ENCODE peak calls at places on chromosomes 2 and 18, in eight cellular contexts. O, Y, I, A, P, M, D and G are unnamed samples.

GRCh38 chr2:222796413-222797103 is 64.3 kb upstream of the ACSL3 start:
- DNase-seq in O (peak; percentile 68), Y (peak; percentile 73), I (no peak), A (peak; percentile 53), P (no peak), M (peak; percentile 77), D (peak; percentile 75), G (no peak)

GRCh38 chr18:63161728-63162195 is 157.8 kb downstream of the BCL2 start:
- DNase-seq in O (peak; percentile 67), Y (no peak), I (peak; percentile 90), A (peak; percentile 93), P (no peak), M (peak; percentile 62), D (no peak), G (no peak)

GRCh38 chr18:54679318-54680149 is 88.5 kb downstream of the DYNAP start:
- DNase-seq in O (peak; percentile 25), Y (no peak), I (no peak), A (peak; percentile 83), P (no peak), M (no peak), D (no peak), G (peak; percentile 18)

GRCh38 chr2:44751754-44752479 is 189.6 kb upstream of the SIX3 start:
- DNase-seq in O (no peak), Y (peak; percentile 75), I (no peak), A (no peak), P (no peak), M (no peak), D (no peak), G (no peak)

GRCh38 chr2:98049991-98050519 is 36.9 kb upstream of the VWA3B start:
- DNase-seq in O (peak; percentile 57), Y (no peak), I (no peak), A (no peak), P (no peak), M (no peak), D (no peak), G (no peak)

GRCh38 chr18:79260510-79260909 is 135.2 kb upstream of the NFATC1 start:
- DNase-seq in O (no peak), Y (no peak), I (no peak), A (no peak), P (no peak), M (no peak), D (no peak), G (no peak)

GRCh38 chr2:137252934-137253333 is 487.6 kb downstream of the THSD7B start:
- DNase-seq in O (no peak), Y (no peak), I (no peak), A (no peak), P (no peak), M (no peak), D (no peak), G (no peak)

GRCh38 chr2:169983506-169983905 is 156.3 kb downstream of the UBR3 start:
- DNase-seq in O (no peak), Y (peak; percentile 50), I (no peak), A (no peak), P (no peak), M (no peak), D (no peak), G (no peak)

GRCh38 chr2:196696423-196697073 is 57.0 kb downstream of the CCDC150 start:
- DNase-seq in O (no peak), Y (no peak), I (peak; percentile 33), A (peak; percentile 84), P (no peak), M (no peak), D (no peak), G (no peak)

GRCh38 chr2:206876176-206876575 is 63.1 kb upstream of the CPO start:
- DNase-seq in O (no peak), Y (peak; percentile 53), I (no peak), A (no peak), P (no peak), M (no peak), D (no peak), G (no peak)

GRCh38 chr2:144671695-144672094 is 151.8 kb upstream of the ZEB2 start:
- DNase-seq in O (no peak), Y (no peak), I (no peak), A (peak; percentile 25), P (no peak), M (no peak), D (no peak), G (no peak)

GRCh38 chr2:169714699-169715098 is 18.9 kb upstream of the KLHL23 start:
- DNase-seq in O (no peak), Y (no peak), I (no peak), A (no peak), P (no peak), M (no peak), D (no peak), G (no peak)

GRCh38 chr2:189157939-189158338 is 21.6 kb downstream of the COL5A2 start:
- DNase-seq in O (no peak), Y (no peak), I (no peak), A (no peak), P (no peak), M (no peak), D (no peak), G (no peak)

GRCh38 chr2:166384774-166385173 is 9.0 kb upstream of the SCN9A start:
- DNase-seq in O (no peak), Y (no peak), I (no peak), A (peak; percentile 52), P (no peak), M (no peak), D (no peak), G (no peak)

GRCh38 chr2:180910831-180911665 is 69.4 kb upstream of the UBE2E3 start:
- DNase-seq in O (no peak), Y (peak; percentile 49), I (no peak), A (peak; percentile 39), P (no peak), M (no peak), D (no peak), G (no peak)

GRCh38 chr2:157935378-157935726 is 59.2 kb upstream of the ACVR1 start:
- DNase-seq in O (no peak), Y (no peak), I (no peak), A (no peak), P (no peak), M (no peak), D (no peak), G (no peak)

GRCh38 chr2:20353597-20353996 is 3.0 kb upstream of the PUM2 start:
- DNase-seq in O (peak; percentile 31), Y (peak; percentile 59), I (no peak), A (no peak), P (no peak), M (no peak), D (no peak), G (no peak)

GRCh38 chr2:150885774-150886386 is 375.8 kb downstream of the RBM43 start:
- DNase-seq in O (no peak), Y (no peak), I (no peak), A (no peak), P (no peak), M (no peak), D (no peak), G (no peak)

GRCh38 chr2:150887926-150888325 is 373.7 kb downstream of the RBM43 start:
- DNase-seq in O (no peak), Y (no peak), I (no peak), A (peak; percentile 2), P (no peak), M (no peak), D (no peak), G (no peak)

GRCh38 chr2:150885236-150885635 is 376.4 kb downstream of the RBM43 start:
- DNase-seq in O (no peak), Y (no peak), I (no peak), A (peak; percentile 28), P (no peak), M (no peak), D (no peak), G (no peak)

GRCh38 chr2:150889141-150889540 is 372.5 kb downstream of the RBM43 start:
- DNase-seq in O (no peak), Y (no peak), I (no peak), A (peak; percentile 28), P (no peak), M (no peak), D (no peak), G (no peak)

DNA sequence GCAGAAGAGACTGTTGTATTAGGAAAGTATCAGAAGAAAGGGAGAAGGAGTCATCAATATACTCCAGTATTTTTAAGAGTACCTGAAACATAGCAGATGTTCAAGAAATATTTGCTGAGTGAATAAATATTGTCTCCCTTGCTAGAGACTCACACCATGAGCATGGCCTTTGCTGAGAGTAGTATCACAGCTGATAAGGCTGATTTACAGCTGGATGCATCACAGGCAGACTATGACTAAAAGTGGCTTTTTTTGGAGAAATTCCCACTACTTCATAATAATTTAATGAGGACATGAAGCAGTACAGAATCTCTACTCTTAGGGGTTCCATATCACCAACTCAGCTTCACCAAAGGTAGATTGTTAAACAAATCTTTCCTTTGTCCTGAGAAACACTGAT is 373.3 kb downstream of the RBM43 start:
- DNase-seq in O (no peak), Y (no peak), I (no peak), A (peak; percentile 72), P (no peak), M (no peak), D (no peak), G (no peak)
- H3K9me3 ChIP-seq in O (no peaks in the 10 kb centered on the region), Y (no peaks in the 10 kb centered on the region), I (no peaks in the 10 kb centered on the region), A (no peaks in the 10 kb centered on the region), P (no peaks in the 10 kb centered on the region), M (no peaks in the 10 kb centered on the region), D (no peaks in the 10 kb centered on the region), G (no peaks in the 10 kb centered on the region)

GRCh38 chr2:76310894-76311293 is 600.2 kb upstream of the GCFC2 start:
- DNase-seq in O (no peak), Y (no peak), I (no peak), A (no peak), P (no peak), M (no peak), D (no peak), G (no peak)
- H3K9me3 ChIP-seq in O (no peaks in the 10 kb centered on the region), Y (peaks cover 23% of the 10 kb centered on the region), I (no peaks in the 10 kb centered on the region), A (no peaks in the 10 kb centered on the region), P (no peaks in the 10 kb centered on the region), M (no peaks in the 10 kb centered on the region), D (no peaks in the 10 kb centered on the region), G (no peaks in the 10 kb centered on the region)

GRCh38 chr18:8929381-8929780 is 173.1 kb upstream of the NDUFV2 start:
- DNase-seq in O (no peak), Y (no peak), I (no peak), A (no peak), P (no peak), M (no peak), D (no peak), G (no peak)
- H3K9me3 ChIP-seq in O (no peaks in the 10 kb centered on the region), Y (peaks cover 53% of the 10 kb centered on the region), I (no peaks in the 10 kb centered on the region), A (peaks cover 19% of the 10 kb centered on the region), P (peaks cover 7% of the 10 kb centered on the region), M (peaks cover 38% of the 10 kb centered on the region), D (no peaks in the 10 kb centered on the region), G (peaks cover 46% of the 10 kb centered on the region)

GRCh38 chr2:409523-409922 is 121.6 kb upstream of the ALKAL2 start:
- DNase-seq in O (no peak), Y (peak; percentile 3), I (no peak), A (no peak), P (no peak), M (no peak), D (no peak), G (no peak)
- H3K9me3 ChIP-seq in O (no peaks in the 10 kb centered on the region), Y (peaks cover 5% of the 10 kb centered on the region), I (no peaks in the 10 kb centered on the region), A (peaks cover 20% of the 10 kb centered on the region), P (no peaks in the 10 kb centered on the region), M (peaks cover 5% of the 10 kb centered on the region), D (no peaks in the 10 kb centered on the region), G (no peaks in the 10 kb centered on the region)